ENCODE peak calls at places on chromosome 13, in five cellular contexts. J is myocyte; S is NCI-H1105; A is choroid plexus epithelial cell; Y is stimulated activated CD4-positive, alpha-beta T cell treated with anti-CD3 and anti-CD28 coated beads, Interleukin-1b, Interleukin-23, amount 100 ng/mL, for 24 hours. U is an unnamed sample.

GRCh38 chr13:23159205-23159586 is 21.6 kb upstream of the SGCG start:
- DNase-seq in A (peak), S (no peak), Y (peak), J (peak), U (no peak)

GRCh38 chr13:66927562-66927961 is 302.6 kb downstream of the PCDH9 start:
- DNase-seq in A (no peak), J (no peak), S (no peak), Y (no peak), U (no peak)

GRCh38 chr13:99406799-99407201 is 94.5 kb upstream of the TM9SF2 start:
- DNase-seq in J (no peak), A (peak), Y (no peak), S (no peak), U (no peak)

GRCh38 chr13:78138756-78139155 is 220.1 kb upstream of the EDNRB start:
- DNase-seq in A (no peak), J (no peak), Y (no peak), S (no peak), U (no peak)

GRCh38 chr13:27967203-27967735 is 1.8 kb downstream of the CDX2 start:
- DNase-seq in S (no peak), Y (no peak), J (no peak), A (no peak), U (no peak)

GRCh38 chr13:32894589-32895001 is 121.6 kb upstream of the KL start:
- DNase-seq in S (no peak), Y (no peak), J (peak), A (peak), U (no peak)

GRCh38 chr13:23679214-23679613 is 109.0 kb downstream of the TNFRSF19 start:
- DNase-seq in A (peak), J (no peak), Y (no peak), S (no peak), U (no peak)

GRCh38 chr13:20297181-20297580 is 65.1 kb upstream of the GJB6 start:
- DNase-seq in A (no peak), Y (no peak), S (no peak), J (no peak), U (no peak)

GRCh38 chr13:51292000-51292550 is 47.4 kb upstream of the SERPINE3 start:
- DNase-seq in A (peak), J (peak), S (no peak), Y (no peak), U (no peak)

GRCh38 chr13:54185101-54185500 is 1156.5 kb downstream of the OLFM4 start:
- DNase-seq in J (no peak), Y (no peak), A (no peak), S (no peak), U (no peak)

GRCh38 chr13:79935121-79935520 is 405.8 kb downstream of the SPRY2 start:
- DNase-seq in Y (no peak), A (no peak), S (no peak), J (no peak), U (no peak)

GRCh38 chr13:46173656-46174055 is 8.3 kb downstream of the LCP1 start:
- DNase-seq in S (no peak), A (no peak), Y (no peak), J (no peak), U (no peak)

GRCh38 chr13:30792257-30793000 is 57.1 kb downstream of the ALOX5AP start:
- DNase-seq in A (peak), S (peak), Y (no peak), J (peak), U (peak)

GRCh38 chr13:30870049-30870884 is 35.8 kb upstream of the MEDAG start:
- DNase-seq in A (peak), S (no peak), Y (peak), J (peak), U (no peak)

GRCh38 chr13:100751826-100752225 is 77.2 kb upstream of the TMTC4 start:
- DNase-seq in Y (no peak), J (peak), S (no peak), A (no peak), U (peak)

GRCh38 chr13:73171242-73171641 is 112.4 kb downstream of the KLF5 start:
- DNase-seq in S (no peak), J (no peak), Y (no peak), A (no peak), U (no peak)

GRCh38 chr13:28531195-28531955 is 36.4 kb upstream of the FLT1 start:
- DNase-seq in Y (no peak), S (no peak), A (peak), J (peak), U (no peak)

GRCh38 chr13:79659161-79659560 is 178.2 kb downstream of the NDFIP2 start:
- DNase-seq in S (peak), J (peak), Y (no peak), A (peak), U (peak)

GRCh38 chr13:102846261-102847015 is 606 bp downstream of the ERCC5 start:
- DNase-seq in Y (peak), J (peak), S (no peak), A (peak), U (peak)

GRCh38 chr13:36432106-36432544 is at the start of gene CCNA1:
- DNase-seq in Y (peak), J (peak), S (peak), A (peak), U (peak)

GRCh38 chr13:106471957-106472543 is 63.4 kb downstream of the EFNB2 start:
- DNase-seq in Y (no peak), J (peak), S (no peak), A (peak), U (no peak)

GRCh38 chr13:35164324-35164932 is 222.4 kb downstream of the NBEA start:
- DNase-seq in A (peak), S (peak), J (peak), Y (no peak), U (peak)

GRCh38 chr13:110767476-110767875 is 54.0 kb downstream of the ING1 start:
- DNase-seq in Y (no peak), S (no peak), A (no peak), J (no peak), U (no peak)

GRCh38 chr13:44498969-44499368 is 77.2 kb downstream of the TSC22D1 start:
- DNase-seq in Y (no peak), S (no peak), J (peak), A (no peak), U (no peak)

GRCh38 chr13:50012396-50013169 is 2.7 kb upstream of the KCNRG start:
- DNase-seq in Y (no peak), J (no peak), S (no peak), A (peak), U (no peak)

GRCh38 chr13:83816081-83816480 is 66.2 kb downstream of the SLITRK1 start:
- DNase-seq in Y (no peak), A (no peak), J (no peak), S (no peak), U (no peak)

GRCh38 chr13:59745395-59745788 is 418.3 kb downstream of the DIAPH3 start:
- DNase-seq in J (no peak), S (no peak), Y (no peak), A (peak), U (no peak)

GRCh38 chr13:76663941-76664340 is 222.3 kb downstream of the KCTD12 start:
- DNase-seq in S (no peak), A (peak), J (no peak), Y (no peak), U (no peak)

GRCh38 chr13:65913173-65913572 is 1317.0 kb downstream of the PCDH9 start:
- DNase-seq in Y (no peak), A (peak), J (peak), S (no peak), U (no peak)

GRCh38 chr13:44837250-44837649 is 152.0 kb downstream of the NUFIP1 start:
- DNase-seq in Y (no peak), S (no peak), J (no peak), A (peak), U (no peak)

GRCh38 chr13:59332966-59333365 is 830.8 kb downstream of the DIAPH3 start:
- DNase-seq in S (no peak), J (no peak), A (no peak), Y (no peak), U (no peak)

GRCh38 chr13:98751397-98752110 is 918 bp downstream of the SLC15A1 start:
- DNase-seq in J (no peak), A (peak), S (no peak), Y (no peak), U (no peak)

GRCh38 chr13:25541434-25542123 is 169.8 kb downstream of the ATP8A2 start:
- DNase-seq in Y (no peak), S (no peak), A (no peak), J (no peak), U (no peak)

GRCh38 chr13:114100446-114101320 is 31.7 kb downstream of the RASA3 start:
- DNase-seq in S (no peak), A (no peak), J (no peak), Y (no peak), U (no peak)

GRCh38 chr13:84121456-84121855 is 239.2 kb upstream of the SLITRK1 start:
- DNase-seq in J (peak), S (peak), A (peak), Y (no peak), U (no peak)